ENCODE peak calls at places on chromosomes 13 and 19, in nine cellular contexts. R, M, A, H, W, P, S, E and O are unnamed samples.

GRCh38 chr13:45297456-45298205 is 43.4 kb downstream of the TPT1 start:
- DNase-seq in R (no peak), M (no peak), A (no peak), H (no peak), W (no peak), P (no peak), S (no peak), E (no peak), O (no peak)

GRCh38 chr13:44396963-44397580 is 23.4 kb downstream of the SERP2 start:
- DNase-seq in R (no peak), M (peak; percentile 57), A (no peak), H (peak; percentile 35), W (peak; percentile 70), P (peak; percentile 66), S (no peak), E (peak; percentile 86), O (peak; percentile 26)

GRCh38 chr13:95627590-95627989 is 16.9 kb downstream of the DZIP1 start:
- DNase-seq in R (no peak), M (peak; percentile 17), A (no peak), H (no peak), W (peak; percentile 51), P (peak; percentile 59), S (peak; percentile 19), E (no peak), O (peak; percentile 79)

GRCh38 chr13:110683203-110683883 is 22.6 kb downstream of the CARS2 start:
- DNase-seq in R (peak; percentile 20), M (peak; percentile 36), A (no peak), H (no peak), W (peak; percentile 28), P (peak; percentile 46), S (no peak), E (peak; percentile 59), O (peak; percentile 15)

GRCh38 chr13:43767351-43767901 is 19.3 kb downstream of the ENOX1 start:
- DNase-seq in R (peak; percentile 73), M (peak; percentile 60), A (no peak), H (no peak), W (no peak), P (peak; percentile 35), S (no peak), E (no peak), O (no peak)

GRCh38 chr13:99040536-99041141 is 62.8 kb upstream of the DOCK9 start:
- DNase-seq in R (no peak), M (no peak), A (no peak), H (no peak), W (peak; percentile 36), P (no peak), S (no peak), E (no peak), O (no peak)

GRCh38 chr13:98482476-98483444 is 94.1 kb downstream of the STK24 start:
- DNase-seq in R (peak; percentile 32), M (peak; percentile 57), A (peak; percentile 52), H (no peak), W (peak; percentile 77), P (peak; percentile 90), S (no peak), E (peak; percentile 95), O (peak; percentile 74)

GRCh38 chr19:11887247-11887617 is 350 bp upstream of the ZNF69 start:
- DNase-seq in R (no peak), M (no peak), A (no peak), H (peak; percentile 19), W (no peak), P (no peak), S (no peak), E (no peak), O (no peak)

GRCh38 chr13:93098972-93099371 is 127.6 kb upstream of the GPC6 start:
- DNase-seq in R (no peak), M (no peak), A (no peak), H (no peak), W (no peak), P (no peak), S (no peak), E (no peak), O (no peak)

GRCh38 chr13:73082471-73082870 is 23.7 kb downstream of the KLF5 start:
- DNase-seq in R (no peak), M (no peak), A (no peak), H (no peak), W (no peak), P (no peak), S (no peak), E (no peak), O (no peak)

GRCh38 chr13:83450586-83450985 is 431.7 kb downstream of the SLITRK1 start:
- DNase-seq in R (no peak), M (peak; percentile 27), A (no peak), H (no peak), W (no peak), P (peak; percentile 6), S (no peak), E (no peak), O (no peak)

GRCh38 chr13:76955236-76955635 is 6.9 kb downstream of the ACOD1 start:
- DNase-seq in R (no peak), M (no peak), A (no peak), H (no peak), W (no peak), P (no peak), S (no peak), E (no peak), O (no peak)

GRCh38 chr19:54507824-54508223 is 5.2 kb downstream of the LAIR2 start:
- DNase-seq in R (no peak), M (no peak), A (no peak), H (no peak), W (no peak), P (no peak), S (no peak), E (peak; percentile 2), O (no peak)

GRCh38 chr13:97659602-97660001 is 225.6 kb downstream of the RAP2A start:
- DNase-seq in R (peak; percentile 43), M (peak; percentile 56), A (no peak), H (peak; percentile 36), W (peak; percentile 13), P (peak; percentile 7), S (no peak), E (no peak), O (peak; percentile 21)

GRCh38 chr19:47093841-47094240 is 19.7 kb downstream of the ZC3H4 start:
- DNase-seq in R (no peak), M (no peak), A (no peak), H (no peak), W (no peak), P (peak; percentile 26), S (no peak), E (no peak), O (no peak)

GRCh38 chr13:85990397-85990796 is 191.2 kb upstream of the SLITRK6 start:
- DNase-seq in R (no peak), M (no peak), A (no peak), H (no peak), W (no peak), P (no peak), S (no peak), E (no peak), O (no peak)

GRCh38 chr13:112066624-112067004 is 335 bp upstream of the SOX1 start:
- DNase-seq in R (peak; percentile 99), M (peak; percentile 18), A (peak; percentile 52), H (peak; percentile 60), W (peak; percentile 58), P (peak; percentile 58), S (no peak), E (peak; percentile 89), O (no peak)

GRCh38 chr19:11152318-11153062 is 3.1 kb downstream of the SPC24 start:
- DNase-seq in R (no peak), M (peak; percentile 90), A (no peak), H (no peak), W (peak; percentile 71), P (peak; percentile 96), S (no peak), E (peak; percentile 95), O (peak; percentile 78)

GRCh38 chr13:83452292-83452950 is 429.9 kb downstream of the SLITRK1 start:
- DNase-seq in R (no peak), M (no peak), A (no peak), H (no peak), W (no peak), P (no peak), S (no peak), E (no peak), O (no peak)

GRCh38 chr13:24043590-24044350 is 116.8 kb upstream of the SPATA13 start:
- DNase-seq in R (no peak), M (no peak), A (no peak), H (no peak), W (no peak), P (peak; percentile 43), S (no peak), E (peak; percentile 70), O (no peak)

GRCh38 chr13:89150362-89150761 is 1479.2 kb downstream of the SLITRK5 start:
- DNase-seq in R (no peak), M (peak; percentile 22), A (no peak), H (no peak), W (peak; percentile 42), P (no peak), S (no peak), E (peak; percentile 13), O (no peak)

GRCh38 chr13:99164226-99164625 is 36.4 kb upstream of the UBAC2 start:
- DNase-seq in R (no peak), M (no peak), A (no peak), H (no peak), W (no peak), P (no peak), S (no peak), E (no peak), O (no peak)

GRCh38 chr13:31807090-31807541 is 67.8 kb downstream of the RXFP2 start:
- DNase-seq in R (no peak), M (peak; percentile 16), A (no peak), H (no peak), W (peak; percentile 52), P (no peak), S (peak; percentile 14), E (peak; percentile 10), O (no peak)

GRCh38 chr19:17341845-17342244 is 4.5 kb downstream of the GTPBP3 start:
- DNase-seq in R (no peak), M (no peak), A (no peak), H (no peak), W (no peak), P (no peak), S (no peak), E (peak; percentile 29), O (no peak)

GRCh38 chr13:78816592-78816991 is 157.6 kb upstream of the OBI1 start:
- DNase-seq in R (no peak), M (no peak), A (no peak), H (no peak), W (no peak), P (no peak), S (no peak), E (no peak), O (no peak)

GRCh38 chr13:48954086-48954485 is 21.6 kb upstream of the FNDC3A start:
- DNase-seq in R (no peak), M (peak; percentile 65), A (no peak), H (no peak), W (peak; percentile 83), P (peak; percentile 67), S (no peak), E (no peak), O (peak; percentile 51)